ENCODE peak calls at places on chromosomes 5 and 9, in five cellular contexts. W, R, T, O and C are unnamed samples.

GRCh38 chr5:143002459-143003327 is 232.5 kb downstream of the ARHGAP26 start:
- DNase-seq in W (no peak), R (peak), T (peak), O (peak), C (peak)

GRCh38 chr5:15009420-15009819 is 137.8 kb upstream of the ANKH start:
- DNase-seq in W (no peak), R (peak), T (peak), O (no peak), C (peak)

GRCh38 chr9:113164536-113165300 is 13.9 kb downstream of the SLC31A2 start:
- DNase-seq in W (no peak), R (no peak), T (peak), O (no peak), C (no peak)

GRCh38 chr9:16417101-16417500 is 453.4 kb downstream of the BNC2 start:
- DNase-seq in W (peak), R (no peak), T (peak), O (no peak), C (peak)

GRCh38 chr5:63055421-63055820 is 476.8 kb downstream of the LRRC70 start:
- DNase-seq in W (no peak), R (peak), T (no peak), O (no peak), C (no peak)

GRCh38 chr5:149005077-149005892 is 57.6 kb downstream of the SH3TC2 start:
- DNase-seq in W (no peak), R (peak), T (peak), O (no peak), C (no peak)

GRCh38 chr5:115936031-115936430 is 26.2 kb upstream of the LVRN start:
- DNase-seq in W (no peak), R (no peak), T (no peak), O (no peak), C (no peak)

GRCh38 chr9:134163374-134164196 is 779 bp downstream of the RNU6ATAC start:
- DNase-seq in W (no peak), R (peak), T (peak), O (peak), C (no peak)

GRCh38 chr5:135193213-135194125 is 159.4 kb upstream of the PITX1 start:
- DNase-seq in W (peak), R (no peak), T (peak), O (no peak), C (peak)

GRCh38 chr5:160169326-160169725 is 50.1 kb upstream of the PWWP2A start:
- DNase-seq in W (peak), R (no peak), T (peak), O (no peak), C (peak)

GRCh38 chr5:127696688-127697087 is 6.5 kb upstream of the CCDC192 start:
- DNase-seq in W (peak), R (no peak), T (peak), O (no peak), C (peak)

GRCh38 chr9:125255781-125256391 is 5.7 kb upstream of the GAPVD1 start:
- DNase-seq in W (no peak), R (no peak), T (no peak), O (no peak), C (peak)

GRCh38 chr5:96968074-96968473 is 32.2 kb downstream of the LNPEP start:
- DNase-seq in W (no peak), R (no peak), T (peak), O (no peak), C (peak)

GRCh38 chr9:6876195-6876594 is 118.4 kb downstream of the KDM4C start:
- DNase-seq in W (no peak), R (no peak), T (no peak), O (no peak), C (no peak)

GRCh38 chr9:17578911-17579793 is at the start of gene SH3GL2:
- DNase-seq in W (no peak), R (no peak), T (peak), O (no peak), C (no peak)

GRCh38 chr5:56012281-56012963 is 17.7 kb upstream of the IL6ST start:
- DNase-seq in W (no peak), R (no peak), T (peak), O (peak), C (peak)

GRCh38 chr5:164224772-164225171 is 719.4 kb downstream of the MAT2B start:
- DNase-seq in W (no peak), R (no peak), T (no peak), O (no peak), C (no peak)

GRCh38 chr9:135221951-135222631 is 134.6 kb downstream of the OLFM1 start:
- DNase-seq in W (no peak), R (no peak), T (no peak), O (no peak), C (no peak)

GRCh38 chr5:27472000-27472763 is 433.8 kb upstream of the CDH9 start:
- DNase-seq in W (no peak), R (no peak), T (peak), O (no peak), C (peak)

GRCh38 chr9:83444110-83444509 is 94.1 kb downstream of the FRMD3 start:
- DNase-seq in W (no peak), R (no peak), T (peak), O (no peak), C (peak)

GRCh38 chr5:135635471-135635870 is 56.7 kb upstream of the CXCL14 start:
- DNase-seq in W (no peak), R (no peak), T (no peak), O (no peak), C (no peak)

GRCh38 chr9:107739601-107740082 is 250.1 kb upstream of the KLF4 start:
- DNase-seq in W (no peak), R (no peak), T (peak), O (no peak), C (no peak)

GRCh38 chr5:157172408-157172807 is 6.3 kb upstream of the GARIN3 start:
- DNase-seq in W (no peak), R (no peak), T (no peak), O (peak), C (no peak)

GRCh38 chr5:17014686-17015085 is 78.6 kb upstream of the MYO10 start:
- DNase-seq in W (no peak), R (no peak), T (no peak), O (no peak), C (no peak)

GRCh38 chr5:175847503-175847902 is 23.9 kb upstream of the CPLX2 start:
- DNase-seq in W (no peak), R (no peak), T (peak), O (no peak), C (no peak)

GRCh38 chr5:176881021-176881749 is 18.0 kb downstream of the HK3 start:
- DNase-seq in W (no peak), R (no peak), T (no peak), O (no peak), C (no peak)

GRCh38 chr5:62152394-62153123 is 153.4 kb upstream of the KIF2A start:
- DNase-seq in W (no peak), R (peak), T (no peak), O (no peak), C (peak)

GRCh38 chr9:86281577-86282076 is 711 bp downstream of the ISCA1 start:
- DNase-seq in W (no peak), R (no peak), T (no peak), O (no peak), C (no peak)

GRCh38 chr9:126283799-126284465 is 42.7 kb upstream of the MVB12B start:
- DNase-seq in W (no peak), R (no peak), T (no peak), O (no peak), C (no peak)

GRCh38 chr5:116479776-116480675 is 94.6 kb downstream of the SEMA6A start:
- DNase-seq in W (no peak), R (peak), T (no peak), O (no peak), C (no peak)

GRCh38 chr5:180284161-180284560 is 7.7 kb downstream of the MAPK9 start:
- DNase-seq in W (no peak), R (no peak), T (no peak), O (no peak), C (no peak)

GRCh38 chr5:60436518-60436917 is 263.4 kb downstream of the DEPDC1B start:
- DNase-seq in W (no peak), R (no peak), T (no peak), O (no peak), C (no peak)

GRCh38 chr9:450057-450456 is 235.4 kb downstream of the DOCK8 start:
- DNase-seq in W (no peak), R (no peak), T (no peak), O (no peak), C (no peak)